ENCODE peak calls at places on chromosomes 7 and 10, in seven cellular contexts. W, T, E, H, V, C and P are unnamed samples.

GRCh38 chr10:34696423-34696822 is 118.7 kb downstream of the PARD3 start:
- DNase-seq in V (no peak), E (no peak), C (peak; percentile 99), W (no peak), T (no peak), H (peak; percentile 80), P (peak; percentile 64)

GRCh38 chr10:99457808-99458207 is 27.4 kb upstream of the GOT1 start:
- DNase-seq in C (peak; percentile 12), T (no peak), V (no peak), E (no peak), W (no peak), H (peak; percentile 24), P (no peak)

GRCh38 chr10:75611972-75612331 is 180.5 kb downstream of the LRMDA start:
- DNase-seq in E (no peak), W (no peak), H (no peak), V (no peak), C (no peak), T (no peak), P (no peak)

GRCh38 chr10:29243750-29244149 is 45.1 kb upstream of the LYZL1 start:
- DNase-seq in E (peak; percentile 12), C (peak; percentile 16), H (peak; percentile 22), T (peak; percentile 68), W (peak; percentile 17), V (no peak), P (peak; percentile 47)

GRCh38 chr10:61701055-61701705 is 38.5 kb downstream of the CABCOCO1 start:
- DNase-seq in V (no peak), H (no peak), W (no peak), T (no peak), E (no peak), C (peak; percentile 41), P (no peak)

GRCh38 chr7:156456503-156457115 is 184.0 kb upstream of the RNF32 start:
- DNase-seq in C (no peak), T (no peak), W (no peak), E (no peak), H (no peak), V (peak; percentile 60), P (no peak)

GRCh38 chr10:4263281-4263921 is 478.4 kb upstream of the KLF6 start:
- DNase-seq in T (no peak), H (no peak), V (no peak), E (no peak), W (no peak), C (no peak), P (no peak)

GRCh38 chr10:4720463-4720862 is 105.5 kb upstream of the AKR1E2 start:
- DNase-seq in W (no peak), E (no peak), V (no peak), H (no peak), C (no peak), T (no peak), P (no peak)

GRCh38 chr10:29177266-29177832 is 111.5 kb upstream of the LYZL1 start:
- DNase-seq in V (no peak), W (no peak), T (no peak), C (no peak), E (no peak), H (no peak), P (peak; percentile 86)

GRCh38 chr7:158394936-158395335 is 192.7 kb downstream of the PTPRN2 start:
- DNase-seq in T (peak; percentile 82), V (no peak), E (no peak), H (no peak), W (peak; percentile 89), C (peak; percentile 46), P (no peak)

DNA sequence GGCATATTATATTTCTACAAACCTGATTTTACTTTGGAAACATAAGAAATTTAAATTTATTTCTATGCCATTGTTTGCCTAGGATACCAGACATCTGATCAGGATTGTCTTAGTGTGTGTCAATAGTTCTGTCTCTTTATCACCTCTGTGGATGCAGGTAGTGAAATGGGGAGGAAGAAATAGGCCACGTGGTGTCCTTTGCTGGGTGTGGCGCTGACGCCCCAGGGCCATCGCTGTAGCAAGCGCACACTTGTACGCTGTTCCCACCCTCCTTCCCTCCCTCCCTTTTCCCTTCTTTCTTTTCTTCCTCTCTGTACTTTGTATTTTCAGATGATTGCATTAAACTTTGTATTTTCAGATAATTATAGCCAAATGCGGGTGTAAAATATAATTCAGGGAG is 5.0 kb downstream of the DOCK1 start:
- DNase-seq in T (no peak), E (no peak), V (no peak), H (no peak), W (no peak), C (no peak), P (no peak)
- H3K79me2 ChIP-seq in T (peaks cover 90% of the 10 kb centered on the region), E (peaks cover 90% of the 10 kb centered on the region), V (peaks cover 78% of the 10 kb centered on the region), H (peaks cover 92% of the 10 kb centered on the region), W (no peaks in the 10 kb centered on the region), C (peaks cover 87% of the 10 kb centered on the region), P (peaks cover 89% of the 10 kb centered on the region)

DNA sequence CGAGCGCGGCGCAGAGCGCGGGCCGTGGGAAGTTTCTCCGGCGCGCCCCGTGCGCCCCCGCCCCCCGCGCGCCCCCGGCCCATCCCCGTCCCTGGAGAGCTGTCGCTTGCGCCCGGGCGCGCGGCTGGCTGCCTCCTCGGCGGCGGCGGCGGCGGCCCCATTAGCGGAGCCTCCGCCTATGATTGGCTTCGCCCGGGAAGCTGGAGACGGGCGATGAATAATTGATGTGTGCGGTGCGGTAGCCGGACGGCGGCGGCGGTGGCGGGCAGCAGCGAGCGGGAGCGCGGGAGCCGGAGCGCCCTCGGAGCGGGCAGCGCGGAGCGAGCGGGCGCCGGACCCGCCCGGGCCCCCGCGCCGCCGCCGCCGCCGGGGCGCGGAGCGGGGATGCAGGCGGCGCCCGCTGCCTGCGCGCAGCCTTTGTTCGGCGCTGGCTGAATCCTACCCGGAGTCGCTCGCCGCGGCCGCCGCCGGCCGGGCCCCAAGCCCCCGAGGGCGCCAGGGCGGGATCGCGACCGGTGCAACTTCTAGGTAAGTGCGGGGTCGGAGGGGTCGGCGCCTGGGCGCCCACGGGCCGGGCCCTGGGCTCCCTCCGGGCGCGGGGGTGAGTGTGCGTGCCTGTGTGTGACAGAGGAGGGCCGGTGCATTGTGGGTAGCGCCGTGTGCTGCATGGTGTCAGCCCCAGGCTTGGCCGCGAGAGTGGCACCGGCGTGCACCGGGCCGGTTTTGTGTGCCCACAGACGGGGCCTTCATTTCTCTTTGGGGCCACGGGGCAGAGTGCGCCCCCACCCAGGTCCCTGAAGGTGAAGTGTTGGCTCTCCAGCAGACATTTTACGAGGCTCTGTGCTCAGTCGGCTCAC is 103.8 kb upstream of the PPIF start:
- DNase-seq in T (peak; percentile 80), H (peak; percentile 77), V (no peak), W (no peak), E (no peak), C (no peak), P (peak; percentile 44)
- H3K27ac ChIP-seq in T (no peak overlapping the region), H (peak overlapping the region; percentile 90), V (no peak overlapping the region), W (no peak overlapping the region), E (no peak overlapping the region), C (no peak overlapping the region), P (peak overlapping the region; percentile 1)

GRCh38 chr10:73910764-73911552 is at the start of gene PLAU:
- DNase-seq in T (peak; percentile 82), V (no peak), W (peak; percentile 86), E (no peak), C (peak; percentile 91), H (peak; percentile 65), P (peak; percentile 29)
- TF ChIP-seq EZH2 in T (peak; percentile 28), V (no peak), W (no peak), E (no peak), C (no peak), H (no peak), P (no peak)

DNA sequence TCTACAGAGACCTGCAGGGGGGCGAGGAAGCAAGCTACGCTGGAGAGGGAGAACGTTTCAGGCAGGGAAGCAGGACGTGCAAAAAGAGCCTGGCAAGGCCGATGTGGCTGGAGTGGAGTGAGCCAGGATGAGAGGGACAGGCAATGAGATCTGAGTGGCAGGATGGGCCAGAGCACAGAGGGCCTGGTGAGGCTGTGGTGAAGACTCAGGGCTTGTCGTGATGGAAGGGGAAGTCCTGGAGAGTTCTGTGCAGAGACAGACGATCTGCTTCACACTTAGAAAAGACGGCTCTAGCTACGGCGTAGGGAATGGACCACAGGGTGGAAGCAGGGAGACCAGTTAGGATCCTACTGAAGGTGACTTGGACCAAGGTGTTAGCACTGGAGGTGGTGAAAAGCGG is 87.0 kb downstream of the SH3PXD2A start:
- DNase-seq in E (no peak), V (no peak), W (no peak), H (no peak), C (no peak), T (no peak), P (no peak)
- H3K79me2 ChIP-seq in E (no peaks in the 10 kb centered on the region), V (peaks cover 3% of the 10 kb centered on the region), W (no peaks in the 10 kb centered on the region), H (no peaks in the 10 kb centered on the region), C (no peaks in the 10 kb centered on the region), T (no peaks in the 10 kb centered on the region), P (no peaks in the 10 kb centered on the region)

GRCh38 chr7:116802784-116803183 is 59.6 kb upstream of the CAPZA2 start:
- DNase-seq in V (peak; percentile 56), H (peak; percentile 93), W (peak; percentile 69), C (peak; percentile 74), E (peak; percentile 63), T (peak; percentile 72), P (peak; percentile 75)
- H3K27ac ChIP-seq in V (peak overlapping the region; percentile 14), H (peak overlapping the region; percentile 79), W (no peak overlapping the region), C (peak overlapping the region; percentile 12), E (peak overlapping the region; percentile 90), T (no peak overlapping the region), P (no peak overlapping the region)

GRCh38 chr10:22346087-22346661 is 878 bp downstream of the SPAG6 start:
- DNase-seq in E (no peak), V (no peak), C (no peak), T (peak; percentile 32), W (no peak), H (no peak), P (no peak)
- TF ChIP-seq EZH2 in E (no peak), V (no peak), C (no peak), T (peak; percentile 87), W (no peak), H (peak; percentile 88), P (no peak)

GRCh38 chr7:112206238-112207105 is at the start of the genes DOCK4 and ZNF277:
- DNase-seq in T (peak; percentile 100), W (peak; percentile 98), C (peak; percentile 99), E (peak; percentile 96), V (peak; percentile 97), H (peak; percentile 100), P (peak; percentile 99)

GRCh38 chr7:112207106-112207592 is 654 bp downstream of the ZNF277 start:
- DNase-seq in H (no peak), T (no peak), V (no peak), E (no peak), C (peak; percentile 24), W (peak; percentile 27), P (peak; percentile 35)

GRCh38 chr7:112205348-112206237 is 606 bp downstream of the DOCK4 start:
- DNase-seq in E (peak; percentile 7), H (peak; percentile 73), W (peak; percentile 48), T (peak; percentile 85), C (peak; percentile 32), V (peak; percentile 48), P (peak; percentile 65)

GRCh38 chr7:112204776-112205347 is 1.3 kb downstream of the DOCK4 start:
- DNase-seq in C (peak; percentile 34), H (peak; percentile 35), V (no peak), W (no peak), E (no peak), T (no peak), P (peak; percentile 45)

GRCh38 chr7:112207765-112208164 is 1.3 kb downstream of the ZNF277 start:
- DNase-seq in T (no peak), E (no peak), W (no peak), C (no peak), V (no peak), H (no peak), P (no peak)
- H3K79me2 ChIP-seq in T (peaks cover 90% of the 10 kb centered on the region), E (peaks cover 25% of the 10 kb centered on the region), W (peaks cover 20% of the 10 kb centered on the region), C (peaks cover 93% of the 10 kb centered on the region), V (peaks cover 81% of the 10 kb centered on the region), H (peaks cover 73% of the 10 kb centered on the region), P (peaks cover 72% of the 10 kb centered on the region)

GRCh38 chr10:70589762-70590662 is 12.5 kb downstream of the PRF1 start:
- DNase-seq in H (peak; percentile 9), W (no peak), T (no peak), V (no peak), C (no peak), E (no peak), P (no peak)
- H3K27ac ChIP-seq in H (no peak overlapping the region), W (peak overlapping the region; percentile 58), T (no peak overlapping the region), V (no peak overlapping the region), C (no peak overlapping the region), E (no peak overlapping the region), P (no peak overlapping the region)